ENCODE peak calls at places on chromosomes 6 and 20, in four cellular contexts. O is fibroblast of the aortic adventitia; U is stimulated activated CD4-positive, alpha-beta T cell treated with anti-CD3 and anti-CD28 coated beads, Interleukin-15, amount 100 ng/mL, for 1 hour; B is OCI-M1. A is an unnamed sample.

GRCh38 chr20:62418709-62419487 is 8.4 kb downstream of the RBBP8NL start:
- DNase-seq in O (no peak), U (no peak), B (no peak), A (no peak)

GRCh38 chr20:49484180-49485140 is 2.0 kb upstream of the KCNB1 start:
- DNase-seq in O (peak; percentile 76), U (peak; percentile 47), B (peak; percentile 71), A (peak; percentile 72)

GRCh38 chr6:148700713-148701392 is 46.0 kb upstream of the UST start:
- DNase-seq in O (peak; percentile 78), U (no peak), B (peak; percentile 84), A (no peak)

GRCh38 chr6:16651871-16652270 is 109.4 kb downstream of the ATXN1 start:
- DNase-seq in O (no peak), U (no peak), B (no peak), A (no peak)

GRCh38 chr20:10532351-10532750 is 97.2 kb downstream of the SLX4IP start:
- DNase-seq in O (no peak), U (no peak), B (no peak), A (no peak)

GRCh38 chr6:161400650-161401049 is 126.8 kb upstream of the AGPAT4 start:
- DNase-seq in O (no peak), U (no peak), B (no peak), A (no peak)

GRCh38 chr6:40328988-40329545 is 258.1 kb downstream of the LRFN2 start:
- DNase-seq in O (no peak), U (no peak), B (no peak), A (no peak)

GRCh38 chr6:90525421-90525820 is 61.5 kb downstream of the MAP3K7 start:
- DNase-seq in O (no peak), U (no peak), B (no peak), A (no peak)

GRCh38 chr6:29376003-29376402 is 912 bp upstream of the OR12D3 start:
- DNase-seq in O (no peak), U (no peak), B (peak; percentile 21), A (no peak)